ENCODE peak calls at places on chromosomes 6 and 20, in nine cellular contexts. A is K562; G is body of pancreas; K is naive thymus-derived CD4-positive, alpha-beta T cell; F is IMR-90; M is kidney; D is CD8-positive, alpha-beta T cell; C is CD8-positive, alpha-beta memory T cell; R is pancreas. N is an unnamed sample. For H3K9me3, the result is how much of the 10 kb centered on the place peaks cover.

GRCh38 chr6:149897015-149897697 is 757 bp downstream of the RAET1E start:
- DNase-seq in D (no peak), R (no peak), F (peak), K (no peak), A (no peak), G (peak), C (no peak), M (peak), N (peak)

GRCh38 chr20:20399705-20400104 is 31.8 kb downstream of the INSM1 start:
- DNase-seq in G (no peak), F (no peak), M (no peak), A (no peak), R (no peak), K (no peak), D (no peak), C (no peak), N (no peak)

GRCh38 chr20:10915815-10916214 is 242.0 kb upstream of the JAG1 start:
- DNase-seq in A (no peak), G (no peak), K (no peak), R (no peak), F (no peak), C (no peak), M (no peak), D (no peak), N (no peak)

GRCh38 chr6:147567141-147567805 is 58.8 kb downstream of the SAMD5 start:
- DNase-seq in D (no peak), F (no peak), K (no peak), C (no peak), R (no peak), M (no peak), A (no peak), G (no peak), N (no peak)

GRCh38 chr6:166465671-166466087 is 82.9 kb upstream of the MPC1 start:
- DNase-seq in D (no peak), R (no peak), C (no peak), M (peak), A (peak), K (no peak), G (no peak), F (peak), N (no peak)

GRCh38 chr20:4444404-4444803 is 277.3 kb upstream of the PRND start:
- DNase-seq in K (no peak), F (peak), A (no peak), C (no peak), D (no peak), G (no peak), R (no peak), M (no peak), N (no peak)

GRCh38 chr20:32509639-32510066 is 75.5 kb downstream of the NOL4L start:
- DNase-seq in D (peak), M (peak), G (no peak), R (no peak), K (peak), A (no peak), C (peak), F (peak), N (no peak)

GRCh38 chr20:58361549-58361948 is 27.5 kb upstream of the VAPB start:
- DNase-seq in M (no peak), R (no peak), K (no peak), A (no peak), C (no peak), G (no peak), F (peak), D (no peak), N (no peak)

GRCh38 chr6:151624481-151624880 is 130.7 kb downstream of the CCDC170 start:
- DNase-seq in D (no peak), C (no peak), K (no peak), M (no peak), A (no peak), G (no peak), R (no peak), F (no peak), N (no peak)

GRCh38 chr6:125789167-125789566 is 1.6 kb upstream of the NCOA7 start:
- DNase-seq in D (no peak), A (peak), R (no peak), G (no peak), K (no peak), M (no peak), F (no peak), C (no peak), N (no peak)

GRCh38 chr6:49606696-49607390 is 29.8 kb downstream of the RHAG start:
- DNase-seq in A (peak), D (no peak), C (no peak), K (peak), M (no peak), R (peak), G (peak), F (peak), N (peak)

GRCh38 chr20:31709939-31710338 is 12.7 kb downstream of the BCL2L1 start:
- DNase-seq in A (no peak), F (no peak), C (no peak), R (no peak), D (no peak), M (no peak), G (no peak), K (no peak), N (no peak)

GRCh38 chr20:52971498-52972189 is 514 bp upstream of the TSHZ2 start:
- DNase-seq in R (peak), D (no peak), F (no peak), M (no peak), A (no peak), K (no peak), C (no peak), G (no peak), N (peak)

GRCh38 chr20:45456632-45457031 is 12.9 kb upstream of the WFDC2 start:
- DNase-seq in D (no peak), K (no peak), C (no peak), A (peak), R (no peak), F (no peak), M (no peak), G (peak), N (no peak)

GRCh38 chr20:36399969-36400545 is 93.9 kb downstream of the DLGAP4 start:
- DNase-seq in K (no peak), M (no peak), D (no peak), R (no peak), G (no peak), A (no peak), C (no peak), F (no peak), N (no peak)

GRCh38 chr6:29710281-29710941 is 12.8 kb upstream of the HLA-F start:
- DNase-seq in R (no peak), M (no peak), G (no peak), F (no peak), K (no peak), D (no peak), C (no peak), A (no peak), N (no peak)

GRCh38 chr6:44297063-44298038 is 15.8 kb downstream of the AARS2 start:
- DNase-seq in M (peak), C (no peak), R (no peak), A (peak), D (peak), G (peak), K (peak), F (peak), N (peak)

GRCh38 chr20:53708129-53708968 is 114.7 kb upstream of the ZNF217 start:
- DNase-seq in F (peak), C (no peak), K (peak), A (no peak), G (no peak), M (no peak), R (no peak), D (no peak), N (no peak)

GRCh38 chr6:117674991-117675657 is at the start of gene NUS1:
- DNase-seq in C (peak), F (peak), G (peak), A (peak), D (peak), R (peak), M (peak), K (peak), N (peak)

GRCh38 chr6:143159001-143159400 is 98.3 kb downstream of the AIG1 start:
- DNase-seq in F (no peak), R (no peak), D (no peak), M (no peak), K (no peak), C (no peak), A (no peak), G (no peak), N (no peak)

GRCh38 chr6:140586426-140587061 is 1212.1 kb upstream of the CITED2 start:
- DNase-seq in K (no peak), R (no peak), D (no peak), C (no peak), M (no peak), G (no peak), A (no peak), F (no peak), N (no peak)

GRCh38 chr20:63369724-63370622 is 8.8 kb upstream of the CHRNA4 start:
- DNase-seq in K (no peak), F (no peak), G (no peak), D (no peak), M (no peak), C (no peak), A (no peak), R (no peak), N (no peak)

GRCh38 chr6:130140084-130140483 is 82.7 kb downstream of the SAMD3 start:
- DNase-seq in R (no peak), F (peak), C (no peak), K (no peak), D (no peak), M (no peak), G (no peak), A (no peak), N (no peak)

GRCh38 chr6:77463881-77464867 is 883 bp upstream of the HTR1B start:
- DNase-seq in K (no peak), D (no peak), G (no peak), M (peak), R (no peak), F (no peak), A (no peak), C (no peak), N (no peak)

DNA sequence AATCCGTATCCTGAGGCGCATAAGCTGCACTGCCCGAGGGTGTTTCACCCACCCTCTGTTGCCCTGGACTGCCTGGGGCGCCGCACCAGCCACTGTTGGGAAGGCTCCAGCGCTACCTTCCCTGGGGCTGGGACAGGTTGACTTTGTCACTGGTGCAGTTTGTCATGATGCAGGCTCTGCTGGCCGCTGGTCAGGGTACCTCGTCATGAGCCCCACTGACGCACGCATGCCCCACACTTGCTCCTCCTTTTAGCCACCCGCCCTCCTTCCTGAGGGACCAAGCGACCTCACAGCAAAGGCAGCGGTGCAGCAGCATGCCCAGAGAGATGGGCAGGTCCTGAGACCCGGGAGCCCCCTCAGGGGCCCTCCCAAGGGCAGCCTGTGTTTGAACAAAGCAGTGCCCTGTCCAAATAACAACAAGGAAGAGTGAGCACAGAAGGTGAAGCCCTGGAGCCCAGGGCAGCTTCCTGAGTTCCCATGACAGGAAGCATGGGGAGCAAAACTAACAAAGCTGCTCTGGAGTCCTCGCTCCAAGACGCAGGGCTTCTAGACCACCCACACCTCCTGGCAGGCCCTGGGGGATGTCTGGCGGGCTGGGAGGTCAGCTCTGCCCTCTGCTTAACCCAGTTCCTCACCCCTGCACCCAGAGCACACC is 50.1 kb upstream of the SMOC2 start:
- DNase-seq in G (no peak), A (no peak), K (no peak), D (no peak), C (no peak), F (no peak), R (no peak), M (peak), N (no peak)
- H3K9me3 ChIP-seq in G (under half), A (under half), K (under half), D (under half), C (under half), F (half or more), R (under half), M (under half), N (under half)

DNA sequence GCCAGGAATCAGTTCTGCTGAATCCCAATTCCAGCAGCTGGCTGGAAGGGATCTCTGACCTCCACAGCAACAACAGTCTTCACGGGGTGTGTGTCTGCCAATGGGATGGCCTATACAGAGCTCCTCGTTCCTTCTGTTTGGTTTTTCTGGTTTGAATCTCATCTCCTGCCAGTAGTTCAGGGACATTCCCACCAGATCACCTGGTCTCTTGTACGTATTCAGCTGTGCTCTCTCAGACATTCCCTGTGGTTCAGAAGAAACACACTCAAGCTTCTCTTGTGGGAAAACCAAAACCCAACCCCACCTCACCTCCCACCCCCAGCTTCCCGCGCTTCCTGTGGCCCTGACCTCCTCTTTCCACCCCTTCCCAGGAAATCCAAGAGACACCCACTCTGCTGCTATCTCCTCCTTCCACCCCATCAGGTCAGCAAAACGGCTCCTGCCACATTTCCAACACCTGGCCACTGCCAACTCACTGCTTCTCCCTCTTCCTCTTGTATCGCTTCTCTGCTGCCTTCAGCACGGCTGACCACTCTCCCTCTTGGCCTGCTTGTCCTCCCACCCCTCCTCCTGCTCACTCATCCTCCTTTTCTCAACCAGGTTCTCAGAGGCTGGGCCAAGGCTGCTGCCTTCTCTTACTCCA is 63.3 kb upstream of the PTGIS start:
- DNase-seq in C (no peak), K (no peak), F (peak), A (no peak), R (no peak), D (no peak), G (no peak), M (no peak), N (peak)
- H3K9me3 ChIP-seq in C (under half), K (under half), F (under half), A (under half), R (under half), D (under half), G (under half), M (under half), N (under half)

GRCh38 chr20:711526-711925 is 35.9 kb upstream of the SCRT2 start:
- DNase-seq in F (no peak), R (no peak), K (no peak), M (no peak), C (no peak), G (no peak), D (no peak), A (no peak), N (no peak)
- H3K9me3 ChIP-seq in F (under half), R (under half), K (under half), M (under half), C (under half), G (under half), D (under half), A (under half), N (under half)

GRCh38 chr6:7414811-7415210 is 25.2 kb downstream of the RIOK1 start:
- DNase-seq in K (no peak), G (no peak), C (no peak), M (no peak), D (no peak), F (peak), R (no peak), A (no peak), N (no peak)

GRCh38 chr6:7409740-7410139 is 20.1 kb downstream of the RIOK1 start:
- DNase-seq in D (no peak), K (no peak), F (no peak), G (no peak), R (no peak), C (no peak), M (no peak), A (no peak), N (no peak)

GRCh38 chr6:7411328-7411727 is 21.7 kb downstream of the RIOK1 start:
- DNase-seq in F (no peak), R (no peak), G (no peak), M (no peak), A (no peak), C (no peak), K (no peak), D (no peak), N (no peak)

GRCh38 chr6:7410801-7411200 is 21.2 kb downstream of the RIOK1 start:
- DNase-seq in K (no peak), G (no peak), A (no peak), M (no peak), R (no peak), D (no peak), C (no peak), F (no peak), N (no peak)

DNA sequence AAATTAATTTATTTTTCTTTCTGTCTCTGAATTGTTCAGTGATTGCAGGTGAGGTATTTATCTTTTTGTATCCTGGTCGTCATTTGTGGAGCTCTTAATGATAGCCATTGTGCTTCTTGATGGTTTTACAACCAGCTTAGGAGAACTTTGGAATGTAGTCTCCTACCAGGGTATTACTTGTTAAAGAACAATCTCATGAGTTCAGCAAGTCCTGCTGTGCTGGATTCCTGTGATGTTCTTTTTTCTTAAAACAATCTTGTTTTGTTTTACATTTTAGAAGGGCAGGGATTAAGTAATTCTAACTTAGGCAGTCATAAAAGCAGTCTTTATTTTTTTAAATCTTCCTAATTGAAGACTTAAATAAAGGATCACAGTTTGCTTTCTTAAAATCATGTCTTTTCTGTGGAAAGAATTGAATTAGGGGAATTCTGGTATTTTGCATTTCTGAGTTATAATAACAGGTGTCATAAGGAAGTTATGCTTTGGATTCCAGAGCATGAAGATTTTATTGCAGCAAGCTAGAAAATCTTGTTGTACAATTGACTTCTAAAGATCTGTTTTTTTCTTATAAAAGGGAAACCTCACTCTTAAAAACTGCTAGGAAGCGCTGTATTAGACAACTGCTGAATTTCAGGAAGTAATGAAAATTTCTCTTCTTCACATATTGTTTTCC is 23.7 kb downstream of the RIOK1 start:
- DNase-seq in R (no peak), K (no peak), D (no peak), F (no peak), A (no peak), C (no peak), M (no peak), G (no peak), N (no peak)
- H3K9me3 ChIP-seq in R (under half), K (under half), D (under half), F (under half), A (under half), C (under half), M (under half), G (under half), N (under half)

GRCh38 chr6:61558796-61559195 is 727.2 kb downstream of the KHDRBS2 start:
- DNase-seq in M (no peak), F (no peak), D (no peak), R (no peak), C (no peak), K (no peak), G (no peak), A (no peak), N (no peak)

DNA sequence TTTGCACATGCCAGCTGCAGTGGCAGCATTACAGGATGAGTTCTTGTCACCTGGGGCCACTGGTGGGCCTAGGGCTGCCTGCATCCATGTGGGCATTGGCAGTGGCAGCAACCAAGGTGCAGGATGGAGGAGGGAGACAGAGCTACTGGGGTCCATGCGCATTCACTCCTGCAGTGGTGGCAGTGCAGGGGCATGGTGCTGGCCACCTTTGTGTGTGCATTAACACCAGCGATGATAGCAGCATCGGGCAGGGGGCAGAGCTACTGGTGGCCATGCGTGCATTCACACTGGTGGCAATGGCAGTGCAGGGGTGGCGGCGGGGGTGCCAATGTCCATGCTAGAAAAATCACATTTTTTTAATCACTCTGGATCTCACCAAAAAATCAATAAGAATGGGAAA is 730.0 kb downstream of the KHDRBS2 start:
- DNase-seq in D (no peak), A (no peak), C (no peak), G (no peak), M (peak), K (no peak), F (no peak), R (no peak), N (no peak)
- H3K9me3 ChIP-seq in D (under half), A (under half), C (under half), G (under half), M (under half), K (under half), F (under half), R (under half), N (under half)

GRCh38 chr6:4848382-4849068 is 72.3 kb downstream of the CDYL start:
- DNase-seq in A (peak), G (no peak), R (no peak), K (no peak), F (no peak), D (no peak), C (no peak), M (no peak), N (no peak)
- H3K9me3 ChIP-seq in A (under half), G (under half), R (under half), K (under half), F (under half), D (under half), C (under half), M (under half), N (under half)

DNA sequence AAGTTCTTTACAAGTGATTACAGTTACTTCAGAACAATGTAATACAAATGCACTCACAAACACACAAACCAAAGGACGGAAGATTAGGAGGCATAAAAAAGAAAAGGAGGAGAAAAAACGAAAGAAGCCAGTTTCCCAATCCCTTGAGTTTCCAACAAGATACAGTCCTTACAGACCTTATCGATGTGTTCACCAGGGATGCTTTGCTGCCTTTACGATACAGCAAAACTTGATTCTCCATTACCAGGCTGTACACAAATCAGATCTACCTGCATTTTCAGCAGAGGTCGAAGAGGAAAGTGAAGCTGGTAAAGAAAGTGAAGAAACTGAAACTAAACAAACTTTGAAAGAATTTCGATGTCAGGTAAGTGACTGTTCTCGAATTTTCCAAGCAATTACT is 62.6 kb upstream of the SMIM8 start:
- DNase-seq in M (no peak), A (no peak), K (no peak), R (no peak), G (no peak), F (no peak), D (no peak), C (no peak), N (no peak)
- H3K9me3 ChIP-seq in M (under half), A (under half), K (under half), R (under half), G (under half), F (under half), D (under half), C (under half), N (under half)

GRCh38 chr20:5634894-5635293 is 115.3 kb upstream of the SHLD1 start:
- DNase-seq in F (no peak), M (no peak), D (no peak), K (no peak), A (no peak), C (no peak), G (no peak), R (no peak), N (no peak)

GRCh38 chr20:5636841-5637240 is 113.4 kb upstream of the SHLD1 start:
- DNase-seq in K (no peak), D (no peak), F (no peak), G (no peak), A (no peak), R (no peak), C (no peak), M (no peak), N (no peak)

GRCh38 chr20:5638023-5638422 is 112.2 kb upstream of the SHLD1 start:
- DNase-seq in C (no peak), M (no peak), A (no peak), D (no peak), G (no peak), F (no peak), K (no peak), R (no peak), N (no peak)

GRCh38 chr20:5636127-5636520 is 114.1 kb upstream of the SHLD1 start:
- DNase-seq in M (no peak), K (no peak), A (no peak), C (no peak), D (no peak), F (no peak), R (no peak), G (no peak), N (no peak)
- H3K9me3 ChIP-seq in M (under half), K (under half), A (under half), C (under half), D (under half), F (under half), R (under half), G (under half), N (under half)